ENCODE peak calls at places on chromosomes 3 and 15, in seven cellular contexts. S is cardiac muscle cell, J is neuronal stem cell, D is A549, B is suprapubic skin, C is Peyer's patch, O is HepG2. R is an unnamed sample.

GRCh38 chr3:58325525-58325992 is 7.1 kb upstream of the PXK start:
- DNase-seq in S (peak; percentile 14), J (no peak), D (no peak), B (no peak), C (no peak), O (peak; percentile 60), R (no peak)

GRCh38 chr3:152071315-152071714 is 197.4 kb upstream of the MBNL1 start:
- DNase-seq in S (no peak), J (no peak), D (no peak), B (no peak), C (no peak), O (no peak), R (no peak)

GRCh38 chr15:73866881-73867410 is 6.4 kb upstream of the TBC1D21 start:
- DNase-seq in S (no peak), J (no peak), D (no peak), B (no peak), C (no peak), O (no peak), R (no peak)

GRCh38 chr3:46987485-46988401 is 8.3 kb downstream of the NBEAL2 start:
- DNase-seq in S (peak; percentile 44), J (no peak), D (no peak), B (no peak), C (peak; percentile 70), O (no peak), R (peak; percentile 85)

GRCh38 chr3:126983276-126983652 is 349 bp downstream of the PLXNA1 start:
- DNase-seq in S (peak; percentile 18), J (no peak), D (no peak), B (no peak), C (no peak), O (no peak), R (no peak)

GRCh38 chr3:112688085-112688769 is 47.3 kb upstream of the CCDC80 start:
- DNase-seq in S (no peak), J (no peak), D (no peak), B (no peak), C (no peak), O (no peak), R (no peak)

GRCh38 chr3:124768812-124769211 is 38.6 kb downstream of the UMPS start:
- DNase-seq in S (no peak), J (no peak), D (peak; percentile 90), B (no peak), C (no peak), O (peak; percentile 42), R (peak; percentile 70)

GRCh38 chr3:82000773-82001172 is 239.3 kb upstream of the GBE1 start:
- DNase-seq in S (no peak), J (no peak), D (no peak), B (no peak), C (no peak), O (no peak), R (no peak)

GRCh38 chr3:16511561-16512434 is 1.7 kb downstream of the RFTN1 start:
- DNase-seq in S (peak; percentile 85), J (no peak), D (no peak), B (peak; percentile 81), C (no peak), O (no peak), R (peak; percentile 55)

GRCh38 chr15:62138124-62138523 is 27.0 kb downstream of the C2CD4B start:
- DNase-seq in S (peak; percentile 91), J (no peak), D (no peak), B (no peak), C (no peak), O (no peak), R (no peak)

GRCh38 chr3:58584690-58585004 is 7.5 kb upstream of the FAM107A start:
- DNase-seq in S (peak; percentile 46), J (no peak), D (no peak), B (no peak), C (no peak), O (no peak), R (no peak)

GRCh38 chr3:120450914-120451669 is at the start of gene FSTL1:
- DNase-seq in S (peak; percentile 81), J (peak; percentile 80), D (no peak), B (peak; percentile 85), C (peak; percentile 56), O (no peak), R (peak; percentile 68)

GRCh38 chr3:185733980-185734724 is 90.7 kb downstream of the IGF2BP2 start:
- DNase-seq in S (peak; percentile 88), J (peak; percentile 38), D (peak; percentile 71), B (no peak), C (no peak), O (peak; percentile 63), R (no peak)

GRCh38 chr3:35383216-35383615 is 256.1 kb upstream of the ARPP21 start:
- DNase-seq in S (no peak), J (no peak), D (no peak), B (no peak), C (no peak), O (no peak), R (no peak)

GRCh38 chr15:73359653-73360052 is 9.1 kb downstream of the HCN4 start:
- DNase-seq in S (no peak), J (no peak), D (no peak), B (no peak), C (no peak), O (no peak), R (no peak)

GRCh38 chr3:31918179-31919165 is 62.6 kb downstream of the OSBPL10 start:
- DNase-seq in S (peak; percentile 20), J (no peak), D (no peak), B (no peak), C (no peak), O (no peak), R (no peak)

GRCh38 chr3:134959516-134959915 is 164.5 kb downstream of the EPHB1 start:
- DNase-seq in S (no peak), J (no peak), D (no peak), B (no peak), C (no peak), O (no peak), R (no peak)

GRCh38 chr3:182235504-182235903 is 523.8 kb downstream of the SOX2 start:
- DNase-seq in S (no peak), J (no peak), D (no peak), B (no peak), C (no peak), O (peak; percentile 13), R (no peak)

GRCh38 chr3:39100500-39100886 is 6.9 kb downstream of the GORASP1 start:
- DNase-seq in S (no peak), J (no peak), D (no peak), B (no peak), C (no peak), O (no peak), R (no peak)

GRCh38 chr3:171966533-171967136 is 72.7 kb upstream of the FNDC3B start:
- DNase-seq in S (peak; percentile 46), J (no peak), D (peak; percentile 19), B (no peak), C (no peak), O (no peak), R (no peak)
- H3K4me3 ChIP-seq in S (no peak overlapping the region), J (no peak overlapping the region), D (no peak overlapping the region), B (no peak overlapping the region), C (no peak overlapping the region), O (no peak overlapping the region), R (no peak overlapping the region)

GRCh38 chr3:183587337-183587736 is 31.8 kb upstream of the KLHL6 start:
- DNase-seq in S (no peak), J (no peak), D (no peak), B (no peak), C (no peak), O (no peak), R (no peak)
- H3K4me1 ChIP-seq in S (peaks cover 19% of the 10 kb centered on the region), J (peaks cover 6% of the 10 kb centered on the region), D (no peaks in the 10 kb centered on the region), B (peaks cover 8% of the 10 kb centered on the region), C (peaks cover 5% of the 10 kb centered on the region), O (peaks cover 27% of the 10 kb centered on the region), R (peaks cover 3% of the 10 kb centered on the region)

GRCh38 chr3:161400650-161401049 is 29.3 kb upstream of the SPTSSB start:
- DNase-seq in S (no peak), J (no peak), D (no peak), B (no peak), C (no peak), O (no peak), R (no peak)
- H3K4me3 ChIP-seq in S (no peak overlapping the region), J (no peak overlapping the region), D (no peak overlapping the region), B (no peak overlapping the region), C (no peak overlapping the region), O (no peak overlapping the region), R (no peak overlapping the region)

DNA sequence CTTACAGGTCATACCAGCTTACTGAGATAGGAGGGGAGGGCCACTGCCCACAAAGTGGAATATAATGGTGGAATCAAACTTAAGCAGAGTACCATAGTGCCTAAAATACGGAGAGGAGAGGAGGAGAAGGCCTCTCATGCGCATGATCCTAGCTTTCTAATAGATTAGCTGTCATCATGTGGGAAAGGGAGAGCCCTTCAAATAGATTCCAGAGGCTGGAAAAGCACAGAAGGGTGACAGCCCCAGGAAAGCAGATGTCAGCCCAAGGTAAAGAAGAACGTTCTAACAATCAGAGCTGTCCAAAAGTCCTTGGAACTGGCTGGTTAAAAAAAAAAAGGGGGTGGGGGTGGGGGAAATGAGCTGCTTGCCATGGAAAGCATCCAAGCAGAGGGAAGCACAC is 10.4 kb upstream of the LMCD1 start:
- DNase-seq in S (no peak), J (no peak), D (no peak), B (no peak), C (no peak), O (no peak), R (no peak)
- H3K4me1 ChIP-seq in S (no peaks in the 10 kb centered on the region), J (peaks cover 19% of the 10 kb centered on the region), D (peaks cover 37% of the 10 kb centered on the region), B (peaks cover 18% of the 10 kb centered on the region), C (no peaks in the 10 kb centered on the region), O (peaks cover 50% of the 10 kb centered on the region), R (no peaks in the 10 kb centered on the region)

R was measured in mucosa of descending colon.